ENCODE peak calls at places on chromosomes 13 and 19, in six cellular contexts. J is ascending aorta, D is adrenal gland, H is upper lobe of right lung, S is foreskin fibroblast, W is Peyer's patch. Q is an unnamed sample.

GRCh38 chr13:102571075-102571474 is 25.7 kb upstream of the TPP2 start:
- DNase-seq in H (no peak), W (no peak), D (no peak), J (no peak), S (peak), Q (peak)

GRCh38 chr19:54477650-54478049 is 4.6 kb upstream of the CDC42EP5 start:
- DNase-seq in W (no peak), J (no peak), S (peak), D (no peak), H (no peak), Q (no peak)

GRCh38 chr19:6452223-6452614 is 7.4 kb downstream of the SLC25A23 start:
- DNase-seq in H (no peak), D (no peak), J (no peak), S (no peak), W (no peak), Q (no peak)

GRCh38 chr13:34276764-34277163 is 458.8 kb downstream of the RFC3 start:
- DNase-seq in J (no peak), W (no peak), D (no peak), S (no peak), H (no peak), Q (no peak)

GRCh38 chr13:51806571-51806970 is 2.6 kb upstream of the DHRS12 start:
- DNase-seq in S (peak), D (peak), H (no peak), J (no peak), W (no peak), Q (no peak)

GRCh38 chr13:95624020-95624419 is 20.5 kb downstream of the DZIP1 start:
- DNase-seq in J (no peak), D (peak), W (no peak), S (peak), H (no peak), Q (peak)

GRCh38 chr19:48194041-48194871 is 23.8 kb downstream of the ZSWIM9 start:
- DNase-seq in W (no peak), H (no peak), D (no peak), J (no peak), S (peak), Q (no peak)

GRCh38 chr19:49475995-49476880 is 2.2 kb downstream of the FLT3LG start:
- DNase-seq in W (no peak), H (no peak), D (no peak), J (no peak), S (peak), Q (peak)

GRCh38 chr13:102267191-102267590 is 134.7 kb downstream of the FGF14 start:
- DNase-seq in J (no peak), S (peak), W (no peak), H (no peak), D (no peak), Q (no peak)

GRCh38 chr13:99018418-99019180 is 40.7 kb upstream of the DOCK9 start:
- DNase-seq in S (peak), J (no peak), D (no peak), H (no peak), W (no peak), Q (no peak)

GRCh38 chr19:1823539-1824251 is 11.6 kb upstream of the ATP8B3 start:
- DNase-seq in D (no peak), H (no peak), W (no peak), J (no peak), S (no peak), Q (no peak)

GRCh38 chr19:2495651-2496316 is 19.9 kb downstream of the GADD45B start:
- DNase-seq in H (no peak), W (no peak), D (peak), S (peak), J (no peak), Q (no peak)

GRCh38 chr13:26941345-26942174 is 181.0 kb upstream of the GPR12 start:
- DNase-seq in W (no peak), D (no peak), H (no peak), S (peak), J (no peak), Q (no peak)

GRCh38 chr13:45119469-45119989 is 781 bp upstream of the GTF2F2 start:
- DNase-seq in D (peak), W (peak), H (no peak), S (peak), J (no peak), Q (no peak)

GRCh38 chr13:37011002-37011401 is 10.4 kb downstream of the EXOSC8 start:
- DNase-seq in W (no peak), S (no peak), D (no peak), H (no peak), J (no peak), Q (no peak)

GRCh38 chr19:42286349-42287016 is 15.4 kb upstream of the PRR19 start:
- DNase-seq in D (peak), J (no peak), H (no peak), W (no peak), S (peak), Q (no peak)

GRCh38 chr19:383922-384800 is 24.8 kb downstream of the C2CD4C start:
- DNase-seq in J (no peak), W (peak), S (no peak), D (no peak), H (peak), Q (peak)

GRCh38 chr13:71254384-71254783 is 612.6 kb downstream of the DACH1 start:
- DNase-seq in S (no peak), H (no peak), D (no peak), J (no peak), W (no peak), Q (no peak)

GRCh38 chr19:54392078-54392477 is 23.2 kb upstream of the TTYH1 start:
- DNase-seq in W (no peak), S (no peak), J (no peak), H (no peak), D (no peak), Q (no peak)

GRCh38 chr13:78611040-78611439 is 7.7 kb upstream of the POU4F1 start:
- DNase-seq in H (no peak), J (no peak), W (no peak), D (no peak), S (no peak), Q (no peak)

GRCh38 chr19:38691938-38692457 is 44.5 kb downstream of the ACTN4 start:
- DNase-seq in W (no peak), H (no peak), S (peak), D (no peak), J (peak), Q (peak)